ENCODE peak calls at places on chromosomes 13 and 19, in five cellular contexts. One of them, this sample, is unnamed.

GRCh38 chr13:76542176-76542575 is 344.0 kb downstream of the KCTD12 start:
- DNase-seq in H4: no peak
- DNase-seq in T-helper 17 cell: no peak
- DNase-seq in activated CD4-positive, alpha-beta memory T cell treated with anti-CD3 and anti-CD28 coated beads for 36 hours: no peak
- DNase-seq in kidney tubule cell: no peak
- DNase-seq in this sample: no peak

GRCh38 chr19:5091576-5092215 is 122.8 kb downstream of the KDM4B start:
- DNase-seq in H4: no peak
- DNase-seq in T-helper 17 cell: no peak
- DNase-seq in activated CD4-positive, alpha-beta memory T cell treated with anti-CD3 and anti-CD28 coated beads for 36 hours: no peak
- DNase-seq in kidney tubule cell: no peak
- DNase-seq in this sample: no peak

GRCh38 chr13:33286143-33286542 is 588 bp upstream of the STARD13 start:
- DNase-seq in H4: no peak
- DNase-seq in T-helper 17 cell: no peak
- DNase-seq in activated CD4-positive, alpha-beta memory T cell treated with anti-CD3 and anti-CD28 coated beads for 36 hours: no peak
- DNase-seq in kidney tubule cell: no peak
- DNase-seq in this sample: no peak

GRCh38 chr13:94886191-94886590 is 173.8 kb upstream of the SOX21 start:
- DNase-seq in H4: peak
- DNase-seq in T-helper 17 cell: no peak
- DNase-seq in activated CD4-positive, alpha-beta memory T cell treated with anti-CD3 and anti-CD28 coated beads for 36 hours: no peak
- DNase-seq in kidney tubule cell: peak
- DNase-seq in this sample: no peak

GRCh38 chr13:75831389-75831788 is 195.3 kb downstream of the LMO7 start:
- DNase-seq in H4: no peak
- DNase-seq in T-helper 17 cell: no peak
- DNase-seq in activated CD4-positive, alpha-beta memory T cell treated with anti-CD3 and anti-CD28 coated beads for 36 hours: no peak
- DNase-seq in kidney tubule cell: no peak
- DNase-seq in this sample: no peak

GRCh38 chr13:110444226-110444653 is 117.3 kb downstream of the RAB20 start:
- DNase-seq in H4: peak
- DNase-seq in T-helper 17 cell: no peak
- DNase-seq in activated CD4-positive, alpha-beta memory T cell treated with anti-CD3 and anti-CD28 coated beads for 36 hours: no peak
- DNase-seq in kidney tubule cell: no peak
- DNase-seq in this sample: no peak

GRCh38 chr19:45470147-45471081 is 2.6 kb downstream of the FOSB start:
- DNase-seq in H4: no peak
- DNase-seq in T-helper 17 cell: no peak
- DNase-seq in activated CD4-positive, alpha-beta memory T cell treated with anti-CD3 and anti-CD28 coated beads for 36 hours: peak
- DNase-seq in kidney tubule cell: peak
- DNase-seq in this sample: no peak

GRCh38 chr13:68984688-68985319 is 1122.8 kb upstream of the ATXN8OS start:
- DNase-seq in H4: no peak
- DNase-seq in T-helper 17 cell: no peak
- DNase-seq in activated CD4-positive, alpha-beta memory T cell treated with anti-CD3 and anti-CD28 coated beads for 36 hours: no peak
- DNase-seq in kidney tubule cell: no peak
- DNase-seq in this sample: no peak

GRCh38 chr19:43589277-43589676 is 6.7 kb downstream of the IRGQ start:
- DNase-seq in H4: no peak
- DNase-seq in T-helper 17 cell: no peak
- DNase-seq in activated CD4-positive, alpha-beta memory T cell treated with anti-CD3 and anti-CD28 coated beads for 36 hours: no peak
- DNase-seq in kidney tubule cell: no peak
- DNase-seq in this sample: no peak

GRCh38 chr19:54299515-54299914 is 13.5 kb downstream of the LILRA5 start:
- DNase-seq in H4: no peak
- DNase-seq in T-helper 17 cell: no peak
- DNase-seq in activated CD4-positive, alpha-beta memory T cell treated with anti-CD3 and anti-CD28 coated beads for 36 hours: no peak
- DNase-seq in kidney tubule cell: no peak
- DNase-seq in this sample: no peak

GRCh38 chr19:44948763-44949374 is 3.0 kb downstream of the APOC2 start:
- DNase-seq in H4: no peak
- DNase-seq in T-helper 17 cell: no peak
- DNase-seq in activated CD4-positive, alpha-beta memory T cell treated with anti-CD3 and anti-CD28 coated beads for 36 hours: no peak
- DNase-seq in kidney tubule cell: no peak
- DNase-seq in this sample: no peak

GRCh38 chr19:13781547-13781946 is 7.3 kb downstream of the C19orf53 start:
- DNase-seq in H4: peak
- DNase-seq in T-helper 17 cell: no peak
- DNase-seq in activated CD4-positive, alpha-beta memory T cell treated with anti-CD3 and anti-CD28 coated beads for 36 hours: peak
- DNase-seq in kidney tubule cell: peak
- DNase-seq in this sample: peak

GRCh38 chr19:39398297-39398864 is 7.2 kb downstream of the MED29 start:
- DNase-seq in H4: no peak
- DNase-seq in T-helper 17 cell: no peak
- DNase-seq in activated CD4-positive, alpha-beta memory T cell treated with anti-CD3 and anti-CD28 coated beads for 36 hours: peak
- DNase-seq in kidney tubule cell: peak
- DNase-seq in this sample: peak

This sample was measured in skeletal muscle cell.